ENCODE peak calls at places on chromosomes 12 and 14, in five cellular contexts. U is sigmoid colon; N is LoVo; W is RPMI8226; D is stimulated activated CD4-positive, alpha-beta T cell treated with anti-CD3 and anti-CD28 coated beads, Interleukin-4, amount 100 ng/mL, for 4 hours. K is an unnamed sample.

GRCh38 chr14:58060898-58061297 is 91.1 kb downstream of the ARMH4 start:
- DNase-seq in D (no peak), N (no peak), W (no peak), U (no peak), K (no peak)

GRCh38 chr14:85963486-85963885 is 433.5 kb downstream of the FLRT2 start:
- DNase-seq in U (no peak), W (no peak), D (no peak), N (no peak), K (no peak)

GRCh38 chr12:27539191-27539631 is 15.2 kb downstream of the PPFIBP1 start:
- DNase-seq in D (no peak), W (no peak), U (no peak), N (no peak), K (no peak)

GRCh38 chr12:78933014-78933413 is 68.4 kb downstream of the SYT1 start:
- DNase-seq in N (no peak), D (no peak), U (no peak), W (no peak), K (no peak)

GRCh38 chr14:99737451-99737951 is 53.4 kb downstream of the CYP46A1 start:
- DNase-seq in N (no peak), D (no peak), W (peak), U (peak), K (no peak)

GRCh38 chr14:54890794-54891193 is 11.8 kb downstream of the GCH1 start:
- DNase-seq in W (no peak), U (no peak), D (no peak), N (no peak), K (no peak)

GRCh38 chr12:108052260-108052659 is 76.8 kb upstream of the WSCD2 start:
- DNase-seq in D (no peak), U (no peak), W (no peak), N (no peak), K (no peak)

GRCh38 chr12:55743967-55744931 is 1.3 kb downstream of the GDF11 start:
- DNase-seq in U (peak), W (peak), N (no peak), D (no peak), K (peak)

GRCh38 chr12:54251667-54252284 is 28.1 kb downstream of the CBX5 start:
- DNase-seq in W (peak), N (peak), U (no peak), D (no peak), K (peak)

GRCh38 chr14:50619569-50620141 is 48.5 kb downstream of the SAV1 start:
- DNase-seq in D (no peak), U (no peak), N (peak), W (peak), K (peak)

K was measured in hepatocyte.